ENCODE peak calls at places on chromosomes 16 and 17, in five cellular contexts. B is psoas muscle, O is OCI-LY7, C is GM06990, V is fibroblast of pulmonary artery. Q is an unnamed sample.

GRCh38 chr16:15811778-15812750 is 44.8 kb downstream of the MYH11 start:
- DNase-seq in V (peak), C (no peak), B (no peak), O (no peak), Q (peak)

GRCh38 chr17:83064732-83065659 is 14.4 kb upstream of the METRNL start:
- DNase-seq in O (no peak), B (no peak), V (no peak), C (no peak), Q (no peak)

GRCh38 chr17:63834431-63835166 is 7.1 kb upstream of the FTSJ3 start:
- DNase-seq in C (no peak), O (peak), B (peak), V (peak), Q (peak)

GRCh38 chr17:19645608-19646250 is 2.8 kb upstream of the ALDH3A2 start:
- DNase-seq in C (peak), B (peak), V (peak), O (peak), Q (no peak)

GRCh38 chr16:27049117-27049516 is 17.6 kb upstream of the C16orf82 start:
- DNase-seq in C (no peak), V (no peak), B (no peak), O (no peak), Q (no peak)

GRCh38 chr17:45092932-45093430 is 31.9 kb downstream of the NMT1 start:
- DNase-seq in C (no peak), O (no peak), V (peak), B (peak), Q (peak)

GRCh38 chr17:11797803-11798202 is 199.5 kb downstream of the ZNF18 start:
- DNase-seq in B (no peak), C (no peak), V (no peak), O (no peak), Q (no peak)

GRCh38 chr17:29143894-29144293 is 36.3 kb downstream of the MYO18A start:
- DNase-seq in V (no peak), C (no peak), B (peak), O (peak), Q (peak)

GRCh38 chr17:76383645-76384221 is 676 bp upstream of the SPHK1 start:
- DNase-seq in C (peak), V (peak), O (peak), B (peak), Q (peak)

GRCh38 chr17:19705771-19706770 is 10.3 kb downstream of the SLC47A2 start:
- DNase-seq in O (no peak), C (no peak), V (no peak), B (no peak), Q (no peak)

GRCh38 chr16:56189990-56190902 is 1.0 kb upstream of the GNAO1 start:
- DNase-seq in C (no peak), V (peak), B (no peak), O (no peak), Q (no peak)

GRCh38 chr17:75970011-75970523 is 8.9 kb downstream of the ACOX1 start:
- DNase-seq in B (no peak), O (no peak), C (no peak), V (peak), Q (peak)

GRCh38 chr17:80475949-80476876 is at the start of gene NPTX1:
- DNase-seq in B (no peak), O (no peak), C (no peak), V (no peak), Q (no peak)

GRCh38 chr17:80473701-80474100 is 2.7 kb downstream of the NPTX1 start:
- DNase-seq in B (no peak), V (no peak), C (no peak), O (no peak), Q (no peak)

GRCh38 chr17:80472996-80473395 is 3.4 kb downstream of the NPTX1 start:
- DNase-seq in B (no peak), O (no peak), C (no peak), V (no peak), Q (no peak)

GRCh38 chr17:80474933-80475915 is 1.2 kb downstream of the NPTX1 start:
- DNase-seq in V (no peak), C (no peak), O (no peak), B (no peak), Q (no peak)

DNA sequence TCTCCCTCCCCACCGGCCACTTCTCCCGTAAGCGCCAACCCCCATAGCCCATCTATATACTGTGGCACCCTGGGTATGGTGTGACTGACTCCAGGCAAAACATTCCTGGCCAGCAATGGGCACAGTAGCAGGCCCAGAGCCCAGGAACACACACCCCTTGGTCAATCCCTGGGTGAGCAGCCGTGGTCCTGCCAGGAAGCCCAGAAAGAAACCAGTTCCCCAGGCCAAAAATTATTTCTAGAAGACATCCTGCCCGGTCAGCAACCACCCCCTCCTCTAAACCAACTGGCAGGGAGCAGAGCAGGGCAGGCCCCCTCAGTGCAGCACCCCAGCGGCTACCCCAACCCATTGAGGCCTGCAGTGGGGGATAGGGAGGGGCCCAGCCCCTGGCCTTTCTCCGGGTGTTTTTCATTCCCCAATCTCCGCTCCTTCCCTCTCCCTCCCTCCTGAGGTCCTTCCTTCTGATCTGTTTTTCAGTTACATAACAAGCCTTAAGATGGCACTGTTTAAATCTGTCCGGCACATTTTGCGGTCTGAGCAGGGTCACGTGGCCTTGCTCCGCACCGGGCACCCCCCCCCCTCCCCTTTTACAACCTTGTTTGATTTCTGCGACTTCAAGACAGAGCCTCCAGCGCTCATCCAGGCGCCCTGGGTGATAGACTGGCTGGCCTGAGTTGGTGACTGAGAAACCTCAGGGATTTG is 2.0 kb downstream of the NPTX1 start:
- DNase-seq in C (no peak), V (peak), O (peak), B (no peak), Q (peak)
- TF ChIP-seq CTCF in C (peak), V (peak), O (peak), B (no peak), Q (peak)

GRCh38 chr17:27559996-27560481 is 70.9 kb upstream of the LGALS9 start:
- DNase-seq in C (no peak), O (no peak), B (peak), V (peak), Q (peak)

GRCh38 chr17:27558842-27559505 is 72.0 kb upstream of the LGALS9 start:
- DNase-seq in C (no peak), V (no peak), B (no peak), O (no peak), Q (no peak)

GRCh38 chr17:27560668-27561067 is 70.3 kb upstream of the LGALS9 start:
- DNase-seq in C (no peak), B (peak), V (peak), O (no peak), Q (no peak)

GRCh38 chr17:27558341-27558740 is 72.6 kb upstream of the LGALS9 start:
- DNase-seq in B (no peak), C (no peak), O (no peak), V (no peak), Q (no peak)

GRCh38 chr17:27559506-27559931 is 71.5 kb upstream of the LGALS9 start:
- DNase-seq in O (no peak), C (no peak), B (peak), V (peak), Q (peak)
- TF ChIP-seq CTCF in O (no peak), C (no peak), B (no peak), V (peak), Q (peak)

DNA sequence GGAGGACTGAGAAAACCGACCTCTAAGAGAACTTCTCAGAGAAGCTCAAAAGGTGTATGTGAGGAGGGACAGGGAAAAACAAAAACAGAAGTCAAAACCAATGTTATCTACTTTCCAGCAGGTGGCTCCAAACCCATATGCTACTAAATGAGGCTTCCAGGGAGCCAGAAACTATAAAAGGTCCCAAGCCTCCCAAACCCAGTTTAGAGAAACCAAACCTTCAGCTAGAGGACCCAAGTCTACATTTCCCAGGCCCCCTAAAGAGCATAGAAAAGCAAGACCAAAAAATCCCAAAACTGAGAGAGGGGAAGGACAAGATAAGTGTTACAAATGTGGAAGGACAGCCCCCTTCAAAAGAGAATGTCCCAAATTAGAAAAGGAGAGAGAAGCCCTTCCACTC is 3.7 kb downstream of the HPR start:
- DNase-seq in B (no peak), V (peak), C (no peak), O (peak), Q (peak)
- TF ChIP-seq CTCF in B (peak), V (peak), C (peak), O (peak), Q (peak)

GRCh38 chr16:74466872-74467271 is 45.6 kb upstream of the CLEC18B start:
- DNase-seq in C (no peak), B (no peak), O (no peak), V (no peak), Q (no peak)

GRCh38 chr16:74468807-74469511 is 47.7 kb upstream of the CLEC18B start:
- DNase-seq in B (no peak), V (no peak), O (no peak), C (no peak), Q (no peak)

GRCh38 chr16:74472010-74472409 is 50.7 kb upstream of the CLEC18B start:
- DNase-seq in B (no peak), C (no peak), O (no peak), V (no peak), Q (no peak)

GRCh38 chr16:74465851-74466685 is 44.8 kb upstream of the CLEC18B start:
- DNase-seq in V (peak), O (no peak), B (no peak), C (no peak), Q (no peak)

GRCh38 chr16:74469946-74470478 is 48.7 kb upstream of the CLEC18B start:
- DNase-seq in V (no peak), B (no peak), C (no peak), O (no peak), Q (no peak)
- TF ChIP-seq CTCF in V (no peak), B (no peak), C (no peak), O (no peak), Q (no peak)

DNA sequence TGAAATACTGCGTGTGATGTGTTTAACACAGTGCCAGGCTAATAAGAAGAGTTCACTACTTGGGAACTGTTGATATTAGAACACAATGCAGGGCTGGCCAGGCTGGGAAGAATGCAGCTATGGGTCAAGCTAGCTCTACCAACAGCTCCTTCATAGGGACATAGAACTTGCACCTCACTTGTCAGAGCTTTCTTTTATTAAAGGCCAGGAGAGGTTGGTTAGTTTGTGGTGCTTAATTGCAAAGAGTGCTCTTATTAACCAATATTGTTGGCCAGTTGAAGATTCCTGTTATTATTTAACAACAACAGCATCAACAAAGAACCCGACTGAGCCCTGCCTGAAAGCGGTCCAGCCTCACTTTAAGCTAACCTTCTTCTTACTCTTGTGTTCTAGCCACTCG is 43.5 kb upstream of the ANKFN1 start:
- DNase-seq in V (no peak), O (no peak), C (no peak), B (no peak), Q (no peak)
- TF ChIP-seq CTCF in V (no peak), O (no peak), C (no peak), B (no peak), Q (no peak)